ENCODE peak calls at places on chromosomes 1 and 21, in eight cellular contexts. X is right cardiac atrium; Q is CD8-positive, alpha-beta T cell; B is DND-41; I is CD4-positive, CD25-positive, alpha-beta regulatory T cell; S is psoas muscle; H is HepG2; P is heart right ventricle. D is an unnamed sample. For H3K4me1 and H3K9me3, the result is how much of the 10 kb centered on the place peaks cover.

GRCh38 chr21:32412998-32413504 is 545 bp downstream of the EVA1C start:
- ATAC-seq in P (peak), S (peak), Q (no peak), B (no peak), X (peak), H (peak), I (peak), D (peak)

GRCh38 chr1:76759950-76760349 is 107.3 kb upstream of the ST6GALNAC5 start:
- ATAC-seq in P (no peak), H (no peak), B (no peak), S (no peak), X (no peak), I (no peak), Q (no peak), D (no peak)

GRCh38 chr1:84078824-84079167 is 65.3 kb upstream of the PRKACB start:
- ATAC-seq in H (no peak), Q (no peak), X (no peak), I (no peak), S (no peak), B (no peak), P (no peak), D (peak)

GRCh38 chr1:117659565-117660264 is 53.9 kb downstream of the TENT5C start:
- ATAC-seq in I (no peak), H (no peak), P (no peak), S (no peak), Q (no peak), X (no peak), B (peak), D (no peak)

GRCh38 chr1:168708698-168709406 is 20.2 kb downstream of the DPT start:
- ATAC-seq in H (peak), Q (no peak), S (peak), P (peak), I (no peak), B (no peak), X (peak), D (peak)

GRCh38 chr1:76289692-76290091 is 215.1 kb downstream of the ST6GALNAC3 start:
- ATAC-seq in Q (no peak), X (peak), H (no peak), I (no peak), B (no peak), S (no peak), P (no peak), D (no peak)

GRCh38 chr1:199161766-199162303 is 523.0 kb downstream of the PTPRC start:
- ATAC-seq in H (no peak), I (no peak), P (no peak), Q (no peak), X (no peak), B (peak), S (no peak), D (no peak)

GRCh38 chr1:33334081-33334552 is 13.2 kb upstream of the A3GALT2 start:
- ATAC-seq in H (peak), B (no peak), S (peak), P (peak), I (no peak), Q (no peak), X (peak), D (peak)

GRCh38 chr21:44528634-44528995 is 11.4 kb downstream of the KRTAP10-1 start:
- ATAC-seq in P (no peak), X (no peak), H (no peak), Q (no peak), B (no peak), I (no peak), S (no peak), D (no peak)

GRCh38 chr1:202967684-202968281 is 726 bp upstream of the CYB5R1 start:
- ATAC-seq in H (peak), B (peak), P (no peak), Q (peak), X (peak), I (no peak), S (no peak), D (peak)

GRCh38 chr1:206540044-206540758 is 32.9 kb downstream of the RASSF5 start:
- ATAC-seq in Q (no peak), X (peak), H (no peak), S (no peak), B (no peak), P (peak), I (no peak), D (peak)

GRCh38 chr1:45621501-45621836 is 2.4 kb downstream of the CCDC17 start:
- ATAC-seq in I (no peak), H (peak), Q (no peak), X (peak), P (peak), B (peak), S (peak), D (peak)

GRCh38 chr21:8989261-8989882 is 1532.0 kb upstream of the TPTE start:
- ATAC-seq in I (no peak), Q (no peak), S (peak), P (peak), H (peak), X (peak), B (no peak), D (peak)

GRCh38 chr1:182386980-182387379 is 4.6 kb downstream of the GLUL start:
- ATAC-seq in B (no peak), I (no peak), P (no peak), X (no peak), H (no peak), Q (no peak), S (no peak), D (no peak)

GRCh38 chr1:29586991-29587745 is 350.8 kb downstream of the PTPRU start:
- ATAC-seq in B (no peak), H (no peak), Q (no peak), P (no peak), S (no peak), X (no peak), I (no peak), D (no peak)

GRCh38 chr1:40981702-40982448 is 2.4 kb downstream of the CTPS1 start:
- ATAC-seq in I (no peak), S (no peak), P (peak), H (no peak), B (no peak), Q (no peak), X (no peak), D (no peak)

GRCh38 chr1:151325646-151326429 is 1.4 kb downstream of the PI4KB start:
- ATAC-seq in P (no peak), S (no peak), B (no peak), Q (no peak), I (no peak), X (no peak), H (no peak), D (no peak)

GRCh38 chr1:105137543-105138444 is 1388.1 kb downstream of the AMY1C start:
- ATAC-seq in Q (no peak), S (no peak), P (peak), B (peak), X (no peak), H (peak), I (no peak), D (peak)

GRCh38 chr1:175221548-175222175 is 29.1 kb upstream of the KIAA0040 start:
- ATAC-seq in S (no peak), X (peak), B (no peak), H (no peak), Q (no peak), I (no peak), P (peak), D (peak)

GRCh38 chr21:17949395-17949794 is 130.2 kb upstream of the C21orf91 start:
- ATAC-seq in Q (no peak), I (no peak), S (no peak), H (no peak), B (no peak), P (no peak), X (no peak), D (no peak)

GRCh38 chr1:65508051-65508450 is 87.6 kb downstream of the LEPR start:
- ATAC-seq in P (no peak), H (no peak), Q (no peak), B (no peak), X (no peak), I (no peak), S (no peak), D (no peak)
- H3K4me1 ChIP-seq in P (under half), H (under half), Q (under half), B (under half), X (under half), I (under half), S (under half), D (under half)

GRCh38 chr1:53696578-53696977 is 42.4 kb downstream of the GLIS1 start:
- ATAC-seq in P (no peak), H (no peak), X (no peak), B (no peak), I (no peak), S (no peak), Q (no peak), D (no peak)

GRCh38 chr1:53697671-53698380 is 41.1 kb downstream of the GLIS1 start:
- ATAC-seq in I (no peak), S (no peak), P (no peak), H (no peak), Q (no peak), B (no peak), X (no peak), D (peak)

GRCh38 chr1:53699981-53700380 is 39.0 kb downstream of the GLIS1 start:
- ATAC-seq in S (no peak), X (no peak), I (no peak), H (no peak), P (no peak), Q (no peak), B (no peak), D (no peak)

GRCh38 chr1:53696990-53697389 is 42.0 kb downstream of the GLIS1 start:
- ATAC-seq in S (no peak), X (no peak), Q (no peak), H (no peak), P (no peak), I (no peak), B (no peak), D (no peak)

GRCh38 chr1:53698381-53698980 is 40.5 kb downstream of the GLIS1 start:
- ATAC-seq in Q (no peak), S (no peak), P (no peak), X (no peak), B (no peak), I (no peak), H (no peak), D (no peak)
- H3K27ac ChIP-seq in Q (no peak), S (no peak), P (no peak), X (no peak), B (no peak), I (no peak), H (no peak), D (no peak)

GRCh38 chr1:49817681-49818080 is 206.1 kb downstream of the AGBL4 start:
- ATAC-seq in B (no peak), S (no peak), I (no peak), X (no peak), P (no peak), Q (no peak), H (no peak), D (no peak)
- H3K9me3 ChIP-seq in B (under half), S (under half), I (under half), X (under half), P (under half), Q (under half), H (half or more), D (under half)

DNA sequence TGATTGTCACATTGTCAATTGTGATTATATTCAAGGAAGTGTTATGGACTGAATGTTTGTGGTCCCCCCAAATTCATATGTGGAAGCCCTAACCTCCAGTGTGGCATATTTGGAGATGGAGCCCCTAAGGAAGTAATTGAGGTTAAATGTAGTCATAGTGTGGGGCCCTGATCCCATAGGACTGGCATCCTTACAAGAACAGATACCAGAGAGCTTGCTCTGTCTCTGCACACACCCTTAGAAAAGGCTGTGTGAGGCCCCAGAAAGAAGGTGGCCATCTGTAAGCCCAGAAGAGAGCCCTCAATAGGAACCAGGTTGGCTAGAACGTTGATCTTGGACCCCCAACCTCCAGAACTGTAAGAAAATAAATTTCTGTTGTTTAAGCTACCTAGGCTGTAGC is 28.1 kb downstream of the VANGL1 start:
- ATAC-seq in X (no peak), I (no peak), S (no peak), P (no peak), H (no peak), B (no peak), Q (no peak), D (no peak)
- H3K4me1 ChIP-seq in X (under half), I (under half), S (under half), P (under half), H (under half), B (half or more), Q (under half), D (half or more)